ENCODE peak calls at places on chromosomes 6 and 20, in five cellular contexts. C is A549, R is Caco-2, O is GM12865, A is adrenal gland. Y is an unnamed sample.

GRCh38 chr6:148285205-148285604 is 57.4 kb upstream of the SASH1 start:
- DNase-seq in A (no peak), O (no peak), R (no peak), C (no peak), Y (no peak)

GRCh38 chr20:62210496-62210855 is 9.6 kb downstream of the HRH3 start:
- DNase-seq in O (no peak), C (no peak), R (no peak), A (no peak), Y (no peak)

GRCh38 chr6:31485063-31485462 is 12.9 kb upstream of the MICB start:
- DNase-seq in A (no peak), C (no peak), R (no peak), O (no peak), Y (no peak)

GRCh38 chr6:9360881-9361280 is 925.5 kb upstream of the SLC35B3 start:
- DNase-seq in R (no peak), O (no peak), C (no peak), A (no peak), Y (no peak)

GRCh38 chr20:47303736-47304135 is 52.8 kb downstream of the ZMYND8 start:
- DNase-seq in O (no peak), C (no peak), A (no peak), R (no peak), Y (no peak)

GRCh38 chr20:11364736-11365135 is 553.0 kb upstream of the BTBD3 start:
- DNase-seq in R (no peak), C (no peak), A (no peak), O (no peak), Y (no peak)

GRCh38 chr6:33632603-33633039 is 11.5 kb downstream of the ITPR3 start:
- DNase-seq in A (no peak), C (peak), O (peak), R (peak), Y (no peak)

GRCh38 chr6:87243812-87244211 is 78.6 kb upstream of the SMIM8 start:
- DNase-seq in O (no peak), R (no peak), C (no peak), A (no peak), Y (no peak)

GRCh38 chr6:69914015-69914485 is 47.7 kb downstream of the COL19A1 start:
- DNase-seq in C (no peak), A (no peak), R (no peak), O (no peak), Y (no peak)

GRCh38 chr6:71228461-71229041 is 60.1 kb upstream of the OGFRL1 start:
- DNase-seq in A (no peak), O (no peak), C (no peak), R (no peak), Y (no peak)

GRCh38 chr6:42120895-42121865 is 21.2 kb downstream of the C6orf132 start:
- DNase-seq in A (no peak), C (peak), R (no peak), O (no peak), Y (no peak)

GRCh38 chr6:169079650-169080049 is 174.0 kb downstream of the THBS2 start:
- DNase-seq in A (no peak), R (no peak), O (no peak), C (no peak), Y (no peak)

GRCh38 chr6:53090576-53090975 is 25.4 kb downstream of the FBXO9 start:
- DNase-seq in R (no peak), A (peak), O (no peak), C (no peak), Y (no peak)

GRCh38 chr6:8556370-8557018 is 121.1 kb upstream of the SLC35B3 start:
- DNase-seq in O (no peak), R (no peak), C (peak), A (no peak), Y (peak)

GRCh38 chr6:146857180-146857959 is 258.6 kb downstream of the ADGB start:
- DNase-seq in R (peak), C (peak), O (peak), A (peak), Y (no peak)

GRCh38 chr6:157025459-157025858 is 248.3 kb downstream of the ARID1B start:
- DNase-seq in R (no peak), C (no peak), O (no peak), A (no peak), Y (no peak)

GRCh38 chr20:558117-558516 is 14.5 kb upstream of the CSNK2A1 start:
- DNase-seq in C (no peak), R (no peak), O (no peak), A (no peak), Y (no peak)

GRCh38 chr20:3932277-3933073 is 43.3 kb downstream of the PANK2 start:
- DNase-seq in A (no peak), O (no peak), R (no peak), C (no peak), Y (no peak)

GRCh38 chr6:35607517-35608233 is 81.0 kb downstream of the FKBP5 start:
- DNase-seq in C (no peak), O (no peak), A (no peak), R (no peak), Y (no peak)

GRCh38 chr6:30645989-30646388 is 944 bp upstream of the C6orf136 start:
- DNase-seq in A (no peak), O (no peak), C (no peak), R (no peak), Y (no peak)

GRCh38 chr6:32192608-32193039 is at the start of gene GPSM3:
- DNase-seq in R (no peak), C (no peak), O (peak), A (no peak), Y (no peak)

GRCh38 chr6:53359088-53359842 is 10.5 kb upstream of the ELOVL5 start:
- DNase-seq in C (peak), A (peak), R (peak), O (peak), Y (no peak)

GRCh38 chr6:71298459-71298858 is 9.8 kb downstream of the OGFRL1 start:
- DNase-seq in C (no peak), A (no peak), R (no peak), O (no peak), Y (no peak)

GRCh38 chr6:30200551-30201281 is 12.5 kb downstream of the TRIM26 start:
- DNase-seq in R (no peak), A (no peak), C (no peak), O (peak), Y (no peak)

GRCh38 chr6:83365931-83366330 is 64.9 kb downstream of the ME1 start:
- DNase-seq in R (no peak), O (no peak), C (no peak), A (no peak), Y (no peak)

GRCh38 chr20:38317422-38317821 is 13.5 kb downstream of the BPI start:
- DNase-seq in A (no peak), O (no peak), R (no peak), C (no peak), Y (no peak)

GRCh38 chr6:141451508-141452353 is 681.0 kb upstream of the GJE1 start:
- DNase-seq in R (no peak), A (no peak), C (peak), O (no peak), Y (no peak)

GRCh38 chr20:36919715-36920333 is 31.7 kb downstream of the SAMHD1 start:
- DNase-seq in R (peak), A (no peak), C (peak), O (peak), Y (peak)

GRCh38 chr6:53065266-53066058 is at the start of gene FBXO9:
- DNase-seq in C (peak), O (peak), A (no peak), R (peak), Y (no peak)

GRCh38 chr6:80440496-80441160 is 334.2 kb downstream of the BCKDHB start:
- DNase-seq in O (no peak), R (no peak), C (no peak), A (no peak), Y (no peak)

GRCh38 chr6:25051083-25051482 is 115.3 kb upstream of the RIPOR2 start:
- DNase-seq in O (no peak), C (no peak), R (no peak), A (no peak), Y (peak)

GRCh38 chr6:105136433-105137350 is 43.1 kb downstream of the POPDC3 start:
- DNase-seq in R (peak), O (peak), A (peak), C (peak), Y (no peak)

GRCh38 chr20:46438156-46438750 is 31.8 kb upstream of the ELMO2 start:
- DNase-seq in C (peak), R (peak), A (peak), O (peak), Y (peak)

GRCh38 chr20:46990017-46990810 is 95.6 kb downstream of the EYA2 start:
- DNase-seq in A (no peak), R (no peak), O (no peak), C (no peak), Y (peak)

GRCh38 chr6:131062245-131063027 is 609 bp downstream of the EPB41L2 start:
- DNase-seq in C (no peak), A (no peak), O (peak), R (peak), Y (no peak)

DNA sequence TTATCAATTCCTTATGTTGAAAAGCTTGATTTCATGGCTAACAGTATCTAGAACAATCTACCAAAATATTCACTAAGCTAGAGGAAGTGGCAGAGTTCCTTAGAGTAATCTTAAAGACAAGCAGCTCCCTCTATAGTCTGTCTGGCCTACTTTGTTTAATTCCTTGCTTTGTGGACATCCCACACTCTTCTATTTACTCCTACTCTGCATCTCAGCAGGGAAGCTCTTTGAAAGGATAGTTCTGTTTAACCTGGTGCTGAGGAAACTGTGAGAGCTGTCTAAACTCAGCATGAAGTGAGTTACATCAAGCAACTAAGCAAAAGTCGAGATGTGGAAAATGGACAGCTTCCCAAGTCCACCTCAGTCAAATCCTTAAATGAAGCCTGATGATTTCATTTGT is 4.3 kb downstream of the REV3L start:
- DNase-seq in C (peak), A (no peak), R (no peak), O (peak), Y (peak)
- TF ChIP-seq CTCF in C (peak), A (peak), R (no peak), O (peak), Y (peak)

DNA sequence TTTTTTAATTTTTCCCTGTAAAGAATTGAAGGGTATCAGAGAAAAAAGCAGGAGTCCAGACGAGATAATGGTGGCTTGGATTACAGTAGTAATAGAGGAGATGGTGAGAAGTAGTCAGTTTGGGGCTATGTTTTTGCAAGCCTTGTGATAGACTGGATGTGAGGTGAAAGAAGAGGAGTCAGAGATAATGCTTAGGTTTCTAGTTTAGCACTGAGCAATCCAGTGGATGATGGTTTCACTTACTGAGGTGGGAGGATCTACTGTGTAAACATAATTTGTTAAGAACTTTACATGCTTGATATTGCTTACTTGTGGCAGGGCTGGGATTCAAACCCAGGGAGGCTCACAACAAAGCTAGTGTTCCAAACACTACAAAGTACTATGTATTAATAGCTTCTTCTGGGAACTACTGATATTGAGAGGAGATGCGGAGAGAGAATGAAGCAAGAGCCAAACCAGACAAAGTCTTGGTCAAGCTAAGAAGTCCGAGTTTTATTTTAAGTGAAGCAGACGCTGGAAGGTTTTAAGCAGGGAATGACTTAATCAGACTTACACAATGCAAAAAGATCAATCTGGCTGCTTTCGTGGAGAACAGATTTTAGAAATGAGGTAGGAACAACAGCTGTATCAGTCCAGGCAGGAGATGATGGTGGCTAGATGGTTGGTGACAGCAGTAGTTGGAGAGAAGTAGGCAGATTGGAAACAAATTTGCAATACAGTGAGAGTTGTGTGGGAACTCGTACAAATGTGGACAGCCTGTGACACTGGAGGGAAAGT is 58.0 kb downstream of the ZFAND3 start:
- DNase-seq in O (no peak), C (no peak), A (no peak), R (no peak), Y (no peak)
- H3K4me3 ChIP-seq in O (no peak), C (no peak), A (no peak), R (no peak), Y (no peak)

DNA sequence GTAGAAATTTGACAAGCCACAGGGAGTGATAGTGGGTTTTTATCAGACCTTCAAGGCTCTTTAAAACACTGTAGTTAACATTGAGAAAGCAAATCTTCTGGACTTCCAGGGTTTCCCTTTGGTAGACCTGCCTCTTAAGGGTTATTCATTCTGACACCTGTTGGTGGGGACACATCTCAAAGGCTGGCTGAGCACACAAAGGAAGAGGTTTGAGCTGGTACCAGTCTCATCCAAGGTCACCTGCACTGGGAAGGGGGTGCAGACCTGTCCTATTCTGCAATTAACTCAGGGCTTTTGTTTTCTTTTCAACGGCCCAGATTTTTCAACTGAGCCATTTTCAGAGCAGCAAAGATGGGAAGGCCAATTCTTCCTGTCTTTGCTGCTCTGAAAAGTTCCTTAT is 45.6 kb downstream of the EDN1 start:
- DNase-seq in C (peak), A (no peak), R (no peak), O (peak), Y (no peak)
- TF ChIP-seq CTCF in C (no peak), A (no peak), R (no peak), O (peak), Y (no peak)

DNA sequence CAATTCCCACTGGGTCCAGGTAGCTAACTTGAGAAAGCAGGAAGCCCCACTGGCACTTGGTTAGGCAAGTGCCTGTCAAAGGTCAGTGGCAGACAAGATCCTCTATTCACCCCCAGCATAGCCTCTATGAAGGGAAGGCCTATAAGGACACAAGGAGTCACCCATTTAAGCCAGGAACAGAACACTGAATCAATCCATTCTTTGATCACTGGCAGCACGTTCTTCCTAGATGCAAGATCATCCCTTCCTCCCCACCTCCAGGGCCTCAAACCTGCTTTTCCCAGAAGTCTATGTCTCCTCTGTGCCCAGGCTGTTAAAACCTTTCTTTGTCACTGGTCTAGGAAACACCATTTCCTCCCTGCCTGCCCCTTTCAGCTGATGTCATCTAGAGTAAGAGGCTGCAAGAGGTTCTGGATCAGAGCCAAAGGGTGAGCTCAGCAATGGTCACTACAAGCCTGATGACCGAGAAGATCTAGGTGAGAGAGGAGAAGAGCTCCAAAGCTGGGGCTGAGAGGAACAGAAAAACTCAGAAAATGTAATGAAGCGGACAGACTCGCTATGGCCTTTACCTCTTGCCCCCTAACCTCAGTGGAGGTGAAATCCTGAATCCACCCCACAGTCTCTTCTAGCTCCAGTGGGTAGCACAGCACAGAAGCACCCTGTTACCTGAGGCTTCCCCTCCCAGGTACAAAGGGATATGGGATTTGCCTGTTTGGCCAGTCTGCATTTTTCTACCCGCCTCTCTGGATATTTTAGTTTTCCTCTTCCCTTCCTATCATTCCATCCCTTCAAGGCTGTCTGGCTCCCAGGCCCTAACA is 1.8 kb downstream of the GTPBP2 start:
- DNase-seq in C (peak), A (peak), R (no peak), O (peak), Y (peak)
- H3K4me3 ChIP-seq in C (peak), A (no peak), R (no peak), O (peak), Y (peak)

GRCh38 chr6:36765190-36765941 is 67.7 kb downstream of the RAB44 start:
- DNase-seq in O (no peak), A (no peak), C (no peak), R (no peak), Y (no peak)

GRCh38 chr6:36769161-36769675 is 70.0 kb downstream of the CPNE5 start:
- DNase-seq in C (no peak), A (no peak), O (no peak), R (no peak), Y (no peak)

GRCh38 chr6:36769676-36770499 is 69.4 kb downstream of the CPNE5 start:
- DNase-seq in A (no peak), C (no peak), R (no peak), O (peak), Y (no peak)

GRCh38 chr6:36766649-36766945 is 69.0 kb downstream of the RAB44 start:
- DNase-seq in A (no peak), R (no peak), C (no peak), O (no peak), Y (no peak)

DNA sequence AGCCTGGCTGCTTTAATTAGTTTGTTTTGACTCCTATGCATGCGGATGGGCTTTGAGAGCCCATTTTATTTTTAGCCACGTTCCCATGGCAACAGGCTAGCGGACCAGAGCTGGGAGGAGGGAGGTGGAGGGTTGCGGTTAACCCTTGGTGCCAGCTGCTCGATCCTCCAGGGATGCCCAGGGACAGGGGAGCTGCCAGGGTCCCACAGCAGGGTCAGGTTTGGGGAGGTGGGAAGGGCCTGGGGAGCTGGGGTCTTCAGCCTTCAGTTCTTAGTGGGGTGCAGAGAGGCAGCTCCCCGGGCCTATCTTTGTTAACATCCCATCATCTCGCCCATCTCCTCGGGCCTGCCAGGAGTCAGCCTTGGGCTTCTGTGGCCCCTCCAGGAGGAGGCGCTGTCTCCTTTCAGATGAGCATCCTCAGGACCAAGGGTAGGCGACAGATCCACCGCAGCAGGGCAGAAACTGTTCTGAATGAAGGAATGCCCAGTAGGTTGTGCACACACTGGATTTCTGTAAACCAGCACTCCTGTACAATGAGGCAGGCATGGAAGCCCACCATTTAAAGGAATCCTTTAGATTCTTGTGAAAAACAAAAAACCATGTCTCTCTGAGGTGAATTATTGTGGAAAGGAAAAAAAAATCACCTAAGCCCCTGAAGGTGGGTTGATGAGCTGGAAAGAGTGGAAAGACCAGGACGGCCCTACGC is 68.5 kb downstream of the RAB44 start:
- DNase-seq in R (peak), C (peak), A (peak), O (peak), Y (peak)
- TF ChIP-seq CTCF in R (peak), C (peak), A (peak), O (peak), Y (peak)

DNA sequence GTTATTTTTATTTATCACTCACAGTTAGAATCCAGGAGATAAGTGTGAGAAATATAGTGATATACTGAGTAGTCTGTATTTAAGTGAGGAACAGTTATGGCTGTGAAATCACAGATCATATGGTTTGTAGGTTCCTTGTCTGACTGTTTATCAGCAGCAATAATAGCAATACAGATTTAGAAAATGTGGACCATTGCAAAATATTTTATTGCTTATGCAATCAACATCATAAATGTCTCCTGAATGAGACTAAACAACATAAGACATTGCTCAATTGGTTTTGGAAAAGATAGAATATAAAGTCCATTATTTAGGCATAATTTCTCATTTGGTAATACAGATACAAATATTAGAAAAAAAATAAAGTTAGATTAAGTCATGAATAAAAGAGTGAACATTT is 43.7 kb downstream of the CCDC170 start:
- DNase-seq in O (no peak), A (no peak), C (no peak), R (no peak), Y (no peak)
- H3K4me3 ChIP-seq in O (no peak), A (no peak), C (no peak), R (no peak), Y (no peak)

Y was measured in LNCaP clone FGC.